ENCODE peak calls at places on chromosomes 4 and X, in four cellular contexts. J is neural crest cell, I is activated B cell treated with CpG ODN at 0.5 μM for 24 hours, X is cardiac muscle cell. P is an unnamed sample.

GRCh38 chr4:6917445-6918241 is 8.0 kb downstream of the TBC1D14 start:
- DNase-seq in I (peak; percentile 34), J (no peak), X (peak; percentile 34), P (no peak)

GRCh38 chr4:41887821-41888699 is 47.2 kb upstream of the TMEM33 start:
- DNase-seq in I (no peak), X (peak; percentile 64), J (peak; percentile 50), P (no peak)

GRCh38 chr4:56728512-56728911 is 47.4 kb upstream of the HOPX start:
- DNase-seq in X (peak; percentile 97), J (no peak), I (no peak), P (peak; percentile 73)

GRCh38 chr4:182201871-182202270 is 41.3 kb upstream of the TENM3 start:
- DNase-seq in J (no peak), X (no peak), I (no peak), P (no peak)

GRCh38 chr4:10092481-10093272 is 23.9 kb downstream of the WDR1 start:
- DNase-seq in I (no peak), J (no peak), X (no peak), P (no peak)

GRCh38 chr4:188387134-188387791 is 248.0 kb downstream of the TRIML1 start:
- DNase-seq in I (no peak), J (no peak), X (peak; percentile 25), P (no peak)

GRCh38 chrX:53716328-53717088 is 30.0 kb upstream of the HUWE1 start:
- DNase-seq in X (peak; percentile 28), J (no peak), I (no peak), P (no peak)

GRCh38 chr4:112515278-112516075 is 503 bp downstream of the NEUROG2 start:
- DNase-seq in X (peak; percentile 40), J (peak; percentile 31), I (peak; percentile 49), P (no peak)

GRCh38 chrX:124229374-124229773 is 103.1 kb upstream of the TEX13D start:
- DNase-seq in X (no peak), I (no peak), J (no peak), P (no peak)

GRCh38 chrX:152960115-152960514 is 33.8 kb downstream of the PNMA5 start:
- DNase-seq in X (no peak), J (no peak), I (no peak), P (no peak)

GRCh38 chr4:61837395-61837794 is 637.3 kb downstream of the ADGRL3 start:
- DNase-seq in J (no peak), I (no peak), X (no peak), P (no peak)

GRCh38 chr4:145732895-145733880 is 53.2 kb downstream of the C4orf51 start:
- DNase-seq in J (peak; percentile 85), X (peak; percentile 98), I (peak; percentile 72), P (peak; percentile 95)

GRCh38 chr4:129371901-129372300 is 275.9 kb downstream of the C4orf33 start:
- DNase-seq in X (no peak), I (no peak), J (no peak), P (no peak)

GRCh38 chrX:677376-677775 is 46.8 kb downstream of the SHOX start:
- DNase-seq in J (no peak), X (no peak), I (no peak), P (no peak)

GRCh38 chrX:119292445-119292844 is 56.4 kb downstream of the PGRMC1 start:
- DNase-seq in X (no peak), I (no peak), J (no peak), P (no peak)

GRCh38 chr4:4249876-4250275 is 1.9 kb upstream of the TMEM128 start:
- DNase-seq in J (no peak), X (no peak), I (no peak), P (no peak)

GRCh38 chr4:8349664-8350225 is 80.2 kb downstream of the HTRA3 start:
- DNase-seq in I (no peak), X (no peak), J (no peak), P (no peak)

DNA sequence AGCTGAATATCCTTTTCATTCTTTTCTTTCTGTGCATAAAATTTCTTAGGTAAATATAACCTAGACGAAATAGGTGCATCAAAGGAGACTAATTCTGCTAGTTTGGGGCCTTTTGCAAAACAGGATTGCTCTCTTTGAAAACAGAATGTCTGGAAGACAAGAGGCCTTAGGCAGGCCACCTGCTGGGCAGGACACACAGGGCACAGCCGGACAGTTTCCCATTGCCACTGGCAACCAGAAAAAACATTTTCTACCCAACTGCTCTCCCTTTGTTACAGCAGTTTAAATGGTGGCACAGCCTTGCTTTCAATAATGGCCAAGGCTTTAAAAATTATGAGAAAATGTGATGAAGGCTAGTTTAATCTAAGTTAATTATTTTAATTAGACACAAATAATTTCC is 600.5 kb downstream of the SPRY1 start:
- DNase-seq in J (peak; percentile 9), X (no peak), I (no peak), P (no peak)
- TF ChIP-seq CTCF in J (peak; percentile 41), X (no peak), I (no peak), P (no peak)

GRCh38 chr4:2393353-2394270 is 24.8 kb downstream of the ZFYVE28 start:
- DNase-seq in I (no peak), J (no peak), X (peak; percentile 29), P (no peak)
- TF ChIP-seq CTCF in I (no peak), J (no peak), X (no peak), P (no peak)

DNA sequence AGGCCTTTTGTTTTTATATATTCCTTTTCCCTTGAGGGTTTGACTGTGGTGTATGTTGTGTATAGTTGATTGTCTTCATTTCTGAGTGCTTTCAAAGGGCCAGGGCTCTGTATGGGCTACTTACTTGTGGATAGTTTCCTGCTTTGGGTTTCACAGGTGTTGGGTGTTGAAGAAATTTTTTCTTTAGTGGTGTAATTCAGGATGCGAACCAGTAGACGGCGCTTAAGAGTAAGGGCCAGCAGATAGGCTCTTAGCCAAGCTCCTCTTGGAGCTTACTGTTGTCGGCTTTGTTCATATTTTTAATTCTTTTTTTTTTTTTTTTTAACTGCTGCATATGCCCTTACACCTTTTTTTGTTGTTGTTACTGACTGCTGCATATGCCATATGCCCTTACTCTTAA is 276.3 kb upstream of the GALNT7 start:
- DNase-seq in X (no peak), I (no peak), J (no peak), P (no peak)
- TF ChIP-seq CTCF in X (peak; percentile 24), I (no peak), J (peak; percentile 57), P (no peak)

GRCh38 chr4:44493924-44494323 is 45.3 kb upstream of the KCTD8 start:
- DNase-seq in X (peak; percentile 6), I (no peak), J (no peak), P (no peak)

GRCh38 chr4:44495136-44495535 is 46.5 kb upstream of the KCTD8 start:
- DNase-seq in I (no peak), J (no peak), X (no peak), P (no peak)
- TF ChIP-seq CTCF in I (no peak), J (no peak), X (no peak), P (no peak)

GRCh38 chr4:77433102-77433733 is 172.4 kb upstream of the CXCL13 start:
- DNase-seq in J (no peak), X (peak; percentile 68), I (no peak), P (no peak)

GRCh38 chr4:77434299-77435092 is 171.1 kb upstream of the CXCL13 start:
- DNase-seq in X (peak; percentile 21), I (no peak), J (no peak), P (no peak)

GRCh38 chr4:77432702-77433101 is 172.9 kb upstream of the CXCL13 start:
- DNase-seq in I (no peak), X (no peak), J (no peak), P (no peak)

GRCh38 chr4:77430847-77431246 is 174.8 kb upstream of the CXCL13 start:
- DNase-seq in I (no peak), J (no peak), X (no peak), P (no peak)
- TF ChIP-seq CTCF in I (no peak), J (peak; percentile 19), X (no peak), P (no peak)

GRCh38 chr4:83036991-83037390 is 2.0 kb downstream of the COPS4 start:
- DNase-seq in X (no peak), J (no peak), I (no peak), P (no peak)

GRCh38 chr4:83043801-83044407 is 8.9 kb downstream of the COPS4 start:
- DNase-seq in I (no peak), X (peak; percentile 33), J (no peak), P (no peak)

GRCh38 chr4:83034630-83035494 is at the start of gene COPS4:
- DNase-seq in I (peak; percentile 82), J (peak; percentile 85), X (peak; percentile 100), P (peak; percentile 97)

DNA sequence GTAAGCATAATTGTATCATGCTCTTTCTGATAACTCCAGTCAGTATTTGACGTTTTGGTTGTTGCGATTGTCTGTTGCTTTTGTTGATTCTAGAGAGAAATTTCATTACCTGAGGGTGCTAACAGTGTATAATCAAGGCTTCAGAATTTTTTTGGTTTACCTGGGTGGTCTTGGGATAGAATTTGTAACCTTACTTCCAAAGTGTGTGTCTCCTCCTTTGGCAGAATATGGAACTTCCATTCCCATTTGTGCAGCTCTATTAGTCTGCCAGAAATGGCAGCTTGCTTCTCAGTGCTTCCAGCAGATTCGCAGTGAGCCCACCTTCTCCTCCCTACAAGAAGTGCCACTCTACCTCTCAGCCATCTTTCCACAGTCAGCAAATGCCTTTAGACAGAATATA is 5.3 kb downstream of the COPS4 start:
- DNase-seq in I (no peak), J (no peak), X (no peak), P (no peak)
- TF ChIP-seq CTCF in I (no peak), J (no peak), X (no peak), P (no peak)

GRCh38 chr4:94256833-94257232 is 49.2 kb downstream of the SMARCAD1 start:
- DNase-seq in I (no peak), J (no peak), X (no peak), P (no peak)
- TF ChIP-seq CTCF in I (no peak), J (peak; percentile 44), X (peak; percentile 14), P (no peak)

GRCh38 chr4:107034091-107034698 is 1.9 kb downstream of the DKK2 start:
- DNase-seq in X (peak; percentile 26), I (no peak), J (peak; percentile 64), P (peak; percentile 76)
- TF ChIP-seq CTCF in X (peak; percentile 45), I (no peak), J (peak; percentile 54), P (peak; percentile 22)

DNA sequence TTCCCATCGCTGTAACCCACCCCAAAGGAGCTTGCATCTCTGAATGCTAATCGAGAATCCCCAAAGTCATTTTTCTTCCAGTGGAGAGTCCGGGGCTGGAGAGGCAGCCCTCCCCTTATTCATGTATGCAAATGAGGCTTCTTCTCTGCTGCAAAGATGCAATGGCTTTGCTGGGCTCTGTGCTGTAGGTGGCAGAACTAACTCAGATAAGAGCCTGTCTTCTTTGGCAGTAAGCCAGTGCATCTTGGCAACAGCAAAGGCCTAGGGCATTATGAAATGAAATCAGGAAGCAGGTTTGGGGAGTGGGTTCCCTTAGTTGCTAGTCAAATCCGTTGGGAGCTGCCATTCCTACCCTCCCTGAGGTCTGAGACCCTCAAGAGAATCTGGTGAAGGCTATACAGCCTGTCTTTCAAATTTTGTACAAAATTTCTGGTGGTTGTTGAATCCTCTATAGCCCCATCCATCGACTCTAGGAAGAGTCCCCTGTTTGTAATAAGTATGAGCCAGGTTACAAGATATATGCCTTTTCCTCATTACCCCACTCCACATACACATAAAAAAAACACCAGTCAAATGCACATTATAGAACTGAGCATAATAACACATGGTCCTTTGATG is 290.6 kb upstream of the TAPT1 start:
- DNase-seq in J (no peak), I (no peak), X (peak; percentile 85), P (no peak)
- TF ChIP-seq CTCF in J (peak; percentile 35), I (no peak), X (peak; percentile 63), P (no peak)

GRCh38 chr4:183504064-183504929 is 561 bp upstream of the ING2 start:
- DNase-seq in J (peak; percentile 98), I (peak; percentile 100), X (peak; percentile 99), P (peak; percentile 99)
- TF ChIP-seq CTCF in J (no peak), I (no peak), X (peak; percentile 28), P (peak; percentile 33)

P was measured in suprapubic skin.